ENCODE peak calls at places on chromosomes 3 and 15, in seven cellular contexts. One of them, this sample, is unnamed.

GRCh38 chr3:182484184-182484583 is 309.1 kb upstream of the ATP11B start:
- DNase-seq in stimulated activated CD8-positive, alpha-beta memory T cell treated with anti-CD3 and anti-CD28 coated beads, Interleukin-4, amount 100 ng/mL, for 1 hour: no peak
- DNase-seq in fibroblast of mammary gland: no peak
- DNase-seq in AG09319: no peak
- DNase-seq in GM19239: no peak
- DNase-seq in AML-193: no peak
- DNase-seq in psoas muscle: no peak
- DNase-seq in this sample: no peak

GRCh38 chr3:193768069-193768391 is 175.0 kb downstream of the OPA1 start:
- DNase-seq in stimulated activated CD8-positive, alpha-beta memory T cell treated with anti-CD3 and anti-CD28 coated beads, Interleukin-4, amount 100 ng/mL, for 1 hour: no peak
- DNase-seq in fibroblast of mammary gland: peak
- DNase-seq in AG09319: no peak
- DNase-seq in GM19239: no peak
- DNase-seq in AML-193: no peak
- DNase-seq in psoas muscle: no peak
- DNase-seq in this sample: no peak

GRCh38 chr3:51686512-51687215 is 15.6 kb downstream of the TEX264 start:
- DNase-seq in stimulated activated CD8-positive, alpha-beta memory T cell treated with anti-CD3 and anti-CD28 coated beads, Interleukin-4, amount 100 ng/mL, for 1 hour: peak
- DNase-seq in fibroblast of mammary gland: peak
- DNase-seq in AG09319: no peak
- DNase-seq in GM19239: peak
- DNase-seq in AML-193: peak
- DNase-seq in psoas muscle: peak
- DNase-seq in this sample: no peak

GRCh38 chr3:193780810-193781472 is 187.9 kb downstream of the OPA1 start:
- DNase-seq in stimulated activated CD8-positive, alpha-beta memory T cell treated with anti-CD3 and anti-CD28 coated beads, Interleukin-4, amount 100 ng/mL, for 1 hour: no peak
- DNase-seq in fibroblast of mammary gland: peak
- DNase-seq in AG09319: peak
- DNase-seq in GM19239: peak
- DNase-seq in AML-193: peak
- DNase-seq in psoas muscle: peak
- DNase-seq in this sample: no peak

GRCh38 chr3:119035014-119035346 is 334 bp upstream of the IGSF11 start:
- DNase-seq in stimulated activated CD8-positive, alpha-beta memory T cell treated with anti-CD3 and anti-CD28 coated beads, Interleukin-4, amount 100 ng/mL, for 1 hour: no peak
- DNase-seq in fibroblast of mammary gland: no peak
- DNase-seq in AG09319: no peak
- DNase-seq in GM19239: no peak
- DNase-seq in AML-193: no peak
- DNase-seq in psoas muscle: no peak
- DNase-seq in this sample: no peak

GRCh38 chr15:31488437-31489204 is 162.0 kb downstream of the KLF13 start:
- DNase-seq in stimulated activated CD8-positive, alpha-beta memory T cell treated with anti-CD3 and anti-CD28 coated beads, Interleukin-4, amount 100 ng/mL, for 1 hour: no peak
- DNase-seq in fibroblast of mammary gland: peak
- DNase-seq in AG09319: peak
- DNase-seq in GM19239: peak
- DNase-seq in AML-193: peak
- DNase-seq in psoas muscle: peak
- DNase-seq in this sample: peak

GRCh38 chr15:88447206-88447605 is 20.0 kb downstream of the MRPL46 start:
- DNase-seq in stimulated activated CD8-positive, alpha-beta memory T cell treated with anti-CD3 and anti-CD28 coated beads, Interleukin-4, amount 100 ng/mL, for 1 hour: no peak
- DNase-seq in fibroblast of mammary gland: no peak
- DNase-seq in AG09319: no peak
- DNase-seq in GM19239: no peak
- DNase-seq in AML-193: no peak
- DNase-seq in psoas muscle: no peak
- DNase-seq in this sample: no peak

GRCh38 chr3:178562869-178563232 is 26.6 kb downstream of the KCNMB2 start:
- DNase-seq in stimulated activated CD8-positive, alpha-beta memory T cell treated with anti-CD3 and anti-CD28 coated beads, Interleukin-4, amount 100 ng/mL, for 1 hour: no peak
- DNase-seq in fibroblast of mammary gland: peak
- DNase-seq in AG09319: no peak
- DNase-seq in GM19239: no peak
- DNase-seq in AML-193: no peak
- DNase-seq in psoas muscle: no peak
- DNase-seq in this sample: no peak

GRCh38 chr15:89912674-89913396 is at the start of gene ARPIN:
- DNase-seq in stimulated activated CD8-positive, alpha-beta memory T cell treated with anti-CD3 and anti-CD28 coated beads, Interleukin-4, amount 100 ng/mL, for 1 hour: no peak
- DNase-seq in fibroblast of mammary gland: peak
- DNase-seq in AG09319: no peak
- DNase-seq in GM19239: no peak
- DNase-seq in AML-193: no peak
- DNase-seq in psoas muscle: peak
- DNase-seq in this sample: no peak

GRCh38 chr3:157938154-157938774 is 168.0 kb downstream of the SHOX2 start:
- DNase-seq in stimulated activated CD8-positive, alpha-beta memory T cell treated with anti-CD3 and anti-CD28 coated beads, Interleukin-4, amount 100 ng/mL, for 1 hour: no peak
- DNase-seq in fibroblast of mammary gland: peak
- DNase-seq in AG09319: no peak
- DNase-seq in GM19239: no peak
- DNase-seq in AML-193: no peak
- DNase-seq in psoas muscle: no peak
- DNase-seq in this sample: no peak

GRCh38 chr15:43771816-43772215 is 5.0 kb downstream of the ELL3 start:
- DNase-seq in stimulated activated CD8-positive, alpha-beta memory T cell treated with anti-CD3 and anti-CD28 coated beads, Interleukin-4, amount 100 ng/mL, for 1 hour: no peak
- DNase-seq in fibroblast of mammary gland: no peak
- DNase-seq in AG09319: no peak
- DNase-seq in GM19239: no peak
- DNase-seq in AML-193: no peak
- DNase-seq in psoas muscle: no peak
- DNase-seq in this sample: no peak

GRCh38 chr3:193870376-193871092 is 265.4 kb upstream of the HES1 start:
- DNase-seq in stimulated activated CD8-positive, alpha-beta memory T cell treated with anti-CD3 and anti-CD28 coated beads, Interleukin-4, amount 100 ng/mL, for 1 hour: no peak
- DNase-seq in fibroblast of mammary gland: no peak
- DNase-seq in AG09319: no peak
- DNase-seq in GM19239: no peak
- DNase-seq in AML-193: no peak
- DNase-seq in psoas muscle: no peak
- DNase-seq in this sample: no peak

GRCh38 chr3:104460477-104461406 is 906.0 kb upstream of the ALCAM start:
- DNase-seq in stimulated activated CD8-positive, alpha-beta memory T cell treated with anti-CD3 and anti-CD28 coated beads, Interleukin-4, amount 100 ng/mL, for 1 hour: no peak
- DNase-seq in fibroblast of mammary gland: peak
- DNase-seq in AG09319: peak
- DNase-seq in GM19239: peak
- DNase-seq in AML-193: no peak
- DNase-seq in psoas muscle: no peak
- DNase-seq in this sample: no peak

GRCh38 chr15:51931016-51931415 is 40.6 kb downstream of the LEO1 start:
- DNase-seq in stimulated activated CD8-positive, alpha-beta memory T cell treated with anti-CD3 and anti-CD28 coated beads, Interleukin-4, amount 100 ng/mL, for 1 hour: no peak
- DNase-seq in fibroblast of mammary gland: no peak
- DNase-seq in AG09319: no peak
- DNase-seq in GM19239: no peak
- DNase-seq in AML-193: no peak
- DNase-seq in psoas muscle: no peak
- DNase-seq in this sample: no peak

GRCh38 chr15:26157081-26157480 is 294.0 kb upstream of the ATP10A start:
- DNase-seq in stimulated activated CD8-positive, alpha-beta memory T cell treated with anti-CD3 and anti-CD28 coated beads, Interleukin-4, amount 100 ng/mL, for 1 hour: no peak
- DNase-seq in fibroblast of mammary gland: no peak
- DNase-seq in AG09319: no peak
- DNase-seq in GM19239: no peak
- DNase-seq in AML-193: no peak
- DNase-seq in psoas muscle: no peak
- DNase-seq in this sample: peak

GRCh38 chr3:78140274-78140673 is 1100.4 kb downstream of the ROBO2 start:
- DNase-seq in stimulated activated CD8-positive, alpha-beta memory T cell treated with anti-CD3 and anti-CD28 coated beads, Interleukin-4, amount 100 ng/mL, for 1 hour: no peak
- DNase-seq in fibroblast of mammary gland: no peak
- DNase-seq in AG09319: no peak
- DNase-seq in GM19239: no peak
- DNase-seq in AML-193: no peak
- DNase-seq in psoas muscle: no peak
- DNase-seq in this sample: no peak

GRCh38 chr3:56761023-56761422 is 40.7 kb downstream of the ARHGEF3 start:
- DNase-seq in stimulated activated CD8-positive, alpha-beta memory T cell treated with anti-CD3 and anti-CD28 coated beads, Interleukin-4, amount 100 ng/mL, for 1 hour: no peak
- DNase-seq in fibroblast of mammary gland: no peak
- DNase-seq in AG09319: no peak
- DNase-seq in GM19239: no peak
- DNase-seq in AML-193: no peak
- DNase-seq in psoas muscle: no peak
- DNase-seq in this sample: no peak

GRCh38 chr15:48031973-48032372 is 88.8 kb upstream of the SLC24A5 start:
- DNase-seq in stimulated activated CD8-positive, alpha-beta memory T cell treated with anti-CD3 and anti-CD28 coated beads, Interleukin-4, amount 100 ng/mL, for 1 hour: no peak
- DNase-seq in fibroblast of mammary gland: no peak
- DNase-seq in AG09319: no peak
- DNase-seq in GM19239: no peak
- DNase-seq in AML-193: no peak
- DNase-seq in psoas muscle: no peak
- DNase-seq in this sample: no peak

GRCh38 chr3:177626014-177626413 is 428.7 kb upstream of the TBL1XR1 start:
- DNase-seq in stimulated activated CD8-positive, alpha-beta memory T cell treated with anti-CD3 and anti-CD28 coated beads, Interleukin-4, amount 100 ng/mL, for 1 hour: no peak
- DNase-seq in fibroblast of mammary gland: no peak
- DNase-seq in AG09319: no peak
- DNase-seq in GM19239: no peak
- DNase-seq in AML-193: no peak
- DNase-seq in psoas muscle: no peak
- DNase-seq in this sample: no peak